ENCODE peak calls at places on chromosomes 5 and 9, in five cellular contexts. One of them, this sample, is unnamed. For H3K36me3, the result is how much of the 10 kb centered on the place peaks cover.

GRCh38 chr9:93664549-93665120 is 88.3 kb downstream of the PHF2 start:
- DNase-seq in transverse colon: peak
- DNase-seq in suprapubic skin: no peak
- DNase-seq in stomach: no peak
- DNase-seq in GM12878: no peak
- DNase-seq in this sample: peak

GRCh38 chr5:2889946-2890475 is 138.5 kb upstream of the IRX2 start:
- DNase-seq in transverse colon: no peak
- DNase-seq in stomach: peak
- DNase-seq in GM12878: no peak
- DNase-seq in suprapubic skin: peak
- DNase-seq in this sample: no peak

GRCh38 chr9:73118297-73118696 is 33.4 kb upstream of the ANXA1 start:
- DNase-seq in stomach: no peak
- DNase-seq in suprapubic skin: no peak
- DNase-seq in GM12878: no peak
- DNase-seq in transverse colon: no peak
- DNase-seq in this sample: no peak

GRCh38 chr5:167587768-167588167 is 703.7 kb upstream of the WWC1 start:
- DNase-seq in suprapubic skin: no peak
- DNase-seq in GM12878: no peak
- DNase-seq in stomach: no peak
- DNase-seq in transverse colon: no peak
- DNase-seq in this sample: no peak

GRCh38 chr9:77956555-77956954 is 75.1 kb downstream of the GNAQ start:
- DNase-seq in suprapubic skin: no peak
- DNase-seq in GM12878: no peak
- DNase-seq in transverse colon: no peak
- DNase-seq in stomach: no peak
- DNase-seq in this sample: no peak

GRCh38 chr9:112132356-112132755 is 42.7 kb downstream of the SUSD1 start:
- DNase-seq in stomach: no peak
- DNase-seq in suprapubic skin: no peak
- DNase-seq in GM12878: no peak
- DNase-seq in transverse colon: no peak
- DNase-seq in this sample: no peak

GRCh38 chr5:93978222-93978621 is 236.8 kb upstream of the POU5F2 start:
- DNase-seq in GM12878: no peak
- DNase-seq in suprapubic skin: no peak
- DNase-seq in stomach: no peak
- DNase-seq in transverse colon: no peak
- DNase-seq in this sample: no peak

GRCh38 chr9:135039266-135039870 is 48.1 kb upstream of the OLFM1 start:
- DNase-seq in transverse colon: no peak
- DNase-seq in GM12878: no peak
- DNase-seq in suprapubic skin: peak
- DNase-seq in stomach: peak
- DNase-seq in this sample: peak

GRCh38 chr5:82863260-82863659 is 213.9 kb downstream of the TMEM167A start:
- DNase-seq in suprapubic skin: no peak
- DNase-seq in GM12878: no peak
- DNase-seq in transverse colon: no peak
- DNase-seq in stomach: no peak
- DNase-seq in this sample: no peak

GRCh38 chr9:19033015-19033414 is at the start of gene SAXO1:
- DNase-seq in transverse colon: no peak
- DNase-seq in GM12878: no peak
- DNase-seq in suprapubic skin: no peak
- DNase-seq in stomach: no peak
- DNase-seq in this sample: no peak

GRCh38 chr9:38119570-38119969 is 50.5 kb upstream of the SHB start:
- DNase-seq in transverse colon: no peak
- DNase-seq in GM12878: no peak
- DNase-seq in suprapubic skin: no peak
- DNase-seq in stomach: no peak
- DNase-seq in this sample: no peak

GRCh38 chr9:32839013-32839442 is 55.7 kb downstream of the TMEM215 start:
- DNase-seq in suprapubic skin: no peak
- DNase-seq in stomach: no peak
- DNase-seq in transverse colon: peak
- DNase-seq in GM12878: no peak
- DNase-seq in this sample: no peak

GRCh38 chr9:23663536-23663935 is 162.5 kb downstream of the ELAVL2 start:
- DNase-seq in transverse colon: no peak
- DNase-seq in GM12878: no peak
- DNase-seq in stomach: no peak
- DNase-seq in suprapubic skin: no peak
- DNase-seq in this sample: no peak

GRCh38 chr5:95281211-95281610 is 3.7 kb downstream of the MCTP1 start:
- DNase-seq in stomach: no peak
- DNase-seq in transverse colon: no peak
- DNase-seq in GM12878: no peak
- DNase-seq in suprapubic skin: no peak
- DNase-seq in this sample: no peak

GRCh38 chr5:125463441-125464092 is 717.1 kb upstream of the ZNF608 start:
- DNase-seq in GM12878: no peak
- DNase-seq in transverse colon: no peak
- DNase-seq in stomach: no peak
- DNase-seq in suprapubic skin: no peak
- DNase-seq in this sample: no peak

GRCh38 chr5:21823588-21823987 is 1029.6 kb downstream of the CDH12 start:
- DNase-seq in suprapubic skin: no peak
- DNase-seq in transverse colon: no peak
- DNase-seq in GM12878: no peak
- DNase-seq in stomach: no peak
- DNase-seq in this sample: no peak

GRCh38 chr5:5372511-5372910 is 50.0 kb upstream of the ICE1 start:
- DNase-seq in transverse colon: no peak
- DNase-seq in stomach: no peak
- DNase-seq in suprapubic skin: no peak
- DNase-seq in GM12878: no peak
- DNase-seq in this sample: no peak

GRCh38 chr5:127586371-127586770 is 62.5 kb upstream of the CTXN3 start:
- DNase-seq in suprapubic skin: no peak
- DNase-seq in GM12878: peak
- DNase-seq in transverse colon: no peak
- DNase-seq in stomach: no peak
- DNase-seq in this sample: no peak

GRCh38 chr9:106403081-106403480 is 459.9 kb upstream of the ZNF462 start:
- DNase-seq in transverse colon: no peak
- DNase-seq in stomach: no peak
- DNase-seq in GM12878: no peak
- DNase-seq in suprapubic skin: no peak
- DNase-seq in this sample: no peak

GRCh38 chr5:75279324-75279723 is 42.6 kb upstream of the ANKRD31 start:
- DNase-seq in suprapubic skin: no peak
- DNase-seq in stomach: no peak
- DNase-seq in transverse colon: no peak
- DNase-seq in GM12878: no peak
- DNase-seq in this sample: no peak

GRCh38 chr9:91824591-91825339 is 125.3 kb downstream of the ROR2 start:
- DNase-seq in suprapubic skin: peak
- DNase-seq in GM12878: no peak
- DNase-seq in transverse colon: peak
- DNase-seq in stomach: no peak
- DNase-seq in this sample: peak

GRCh38 chr5:146130440-146131045 is 25.2 kb upstream of the PLAC8L1 start:
- DNase-seq in stomach: no peak
- DNase-seq in transverse colon: no peak
- DNase-seq in suprapubic skin: no peak
- DNase-seq in GM12878: no peak
- DNase-seq in this sample: no peak

GRCh38 chr5:33611882-33612281 is 171.1 kb downstream of the TARS1 start:
- DNase-seq in suprapubic skin: no peak
- DNase-seq in transverse colon: no peak
- DNase-seq in GM12878: no peak
- DNase-seq in stomach: no peak
- DNase-seq in this sample: no peak

GRCh38 chr5:38557309-38557710 is 864 bp upstream of the LIFR start:
- DNase-seq in transverse colon: no peak
- DNase-seq in suprapubic skin: no peak
- DNase-seq in GM12878: no peak
- DNase-seq in stomach: peak
- DNase-seq in this sample: no peak

GRCh38 chr9:106897223-106897622 is 34.3 kb downstream of the ZNF462 start:
- DNase-seq in suprapubic skin: no peak
- DNase-seq in transverse colon: no peak
- DNase-seq in stomach: no peak
- DNase-seq in GM12878: no peak
- DNase-seq in this sample: no peak

GRCh38 chr5:114192108-114192507 is 169.8 kb upstream of the KCNN2 start:
- DNase-seq in GM12878: no peak
- DNase-seq in suprapubic skin: no peak
- DNase-seq in stomach: no peak
- DNase-seq in transverse colon: no peak
- DNase-seq in this sample: no peak

GRCh38 chr5:134139377-134139851 is 24.9 kb downstream of the TCF7 start:
- DNase-seq in suprapubic skin: peak
- DNase-seq in GM12878: no peak
- DNase-seq in transverse colon: no peak
- DNase-seq in stomach: peak
- DNase-seq in this sample: peak
- H3K36me3 ChIP-seq in suprapubic skin: half or more
- H3K36me3 ChIP-seq in GM12878: under half
- H3K36me3 ChIP-seq in transverse colon: under half
- H3K36me3 ChIP-seq in stomach: half or more
- H3K36me3 ChIP-seq in this sample: half or more

GRCh38 chr5:149380466-149381121 is 1.5 kb upstream of the IL17B start:
- DNase-seq in transverse colon: peak
- DNase-seq in GM12878: no peak
- DNase-seq in suprapubic skin: no peak
- DNase-seq in stomach: no peak
- DNase-seq in this sample: peak
- TF ChIP-seq EP300 in transverse colon: no peak
- TF ChIP-seq EP300 in GM12878: no peak
- TF ChIP-seq EP300 in suprapubic skin: no peak
- TF ChIP-seq EP300 in stomach: peak
- TF ChIP-seq EP300 in this sample: peak

GRCh38 chr5:72392326-72392733 is 72.2 kb downstream of the PTCD2 start:
- DNase-seq in suprapubic skin: no peak
- DNase-seq in stomach: no peak
- DNase-seq in GM12878: no peak
- DNase-seq in transverse colon: no peak
- DNase-seq in this sample: no peak
- TF ChIP-seq POLR2AphosphoS5 in suprapubic skin: no peak
- TF ChIP-seq POLR2AphosphoS5 in stomach: no peak
- TF ChIP-seq POLR2AphosphoS5 in GM12878: no peak
- TF ChIP-seq POLR2AphosphoS5 in transverse colon: no peak
- TF ChIP-seq POLR2AphosphoS5 in this sample: peak

DNA sequence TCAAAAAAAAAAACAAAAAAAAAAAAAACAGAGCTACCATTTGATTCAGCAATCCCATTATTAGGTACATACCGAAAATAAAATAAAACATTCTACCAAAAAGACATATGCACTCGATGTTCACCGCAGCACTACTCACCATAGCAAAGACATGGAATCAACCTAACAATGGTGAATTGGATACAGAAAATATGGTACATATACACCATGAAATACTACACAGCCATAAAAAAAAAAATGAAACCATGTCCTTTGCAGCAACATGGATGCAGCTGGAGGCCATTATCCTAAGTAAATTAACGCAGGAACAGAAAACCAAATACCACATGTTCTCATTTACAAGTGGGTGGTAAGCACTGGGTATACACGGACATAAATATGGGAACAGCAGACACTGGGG is 21.3 kb downstream of the MRPS27 start:
- DNase-seq in GM12878: no peak
- DNase-seq in transverse colon: no peak
- DNase-seq in suprapubic skin: no peak
- DNase-seq in stomach: no peak
- DNase-seq in this sample: no peak
- H3K36me3 ChIP-seq in GM12878: under half
- H3K36me3 ChIP-seq in transverse colon: under half
- H3K36me3 ChIP-seq in suprapubic skin: under half
- H3K36me3 ChIP-seq in stomach: under half
- H3K36me3 ChIP-seq in this sample: under half

DNA sequence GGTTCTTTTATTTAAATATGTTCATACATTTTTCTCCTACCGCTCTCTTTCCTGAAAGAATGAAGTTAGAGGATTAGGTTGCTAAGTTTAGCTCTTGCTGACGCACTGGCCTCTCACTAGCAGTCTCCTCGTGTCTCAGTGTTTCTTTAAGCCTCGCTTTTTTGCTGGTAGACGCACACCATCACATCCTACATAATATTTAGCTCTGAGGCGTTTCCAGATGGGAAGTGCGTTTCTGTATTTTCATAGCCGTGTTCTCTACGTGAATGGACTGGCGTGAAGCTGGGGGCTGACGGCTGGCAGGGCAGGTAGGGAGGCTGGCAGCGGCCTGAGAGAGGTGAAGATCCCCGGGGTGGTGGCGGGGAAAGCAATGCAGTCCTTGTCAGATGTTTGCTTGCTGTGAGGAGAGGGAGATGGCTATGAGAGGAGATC is 79.2 kb upstream of the SPRY4 start:
- DNase-seq in GM12878: no peak
- DNase-seq in suprapubic skin: peak
- DNase-seq in stomach: no peak
- DNase-seq in transverse colon: no peak
- DNase-seq in this sample: no peak
- TF ChIP-seq EP300 in GM12878: no peak
- TF ChIP-seq EP300 in suprapubic skin: no peak
- TF ChIP-seq EP300 in stomach: no peak
- TF ChIP-seq EP300 in transverse colon: no peak
- TF ChIP-seq EP300 in this sample: peak

DNA sequence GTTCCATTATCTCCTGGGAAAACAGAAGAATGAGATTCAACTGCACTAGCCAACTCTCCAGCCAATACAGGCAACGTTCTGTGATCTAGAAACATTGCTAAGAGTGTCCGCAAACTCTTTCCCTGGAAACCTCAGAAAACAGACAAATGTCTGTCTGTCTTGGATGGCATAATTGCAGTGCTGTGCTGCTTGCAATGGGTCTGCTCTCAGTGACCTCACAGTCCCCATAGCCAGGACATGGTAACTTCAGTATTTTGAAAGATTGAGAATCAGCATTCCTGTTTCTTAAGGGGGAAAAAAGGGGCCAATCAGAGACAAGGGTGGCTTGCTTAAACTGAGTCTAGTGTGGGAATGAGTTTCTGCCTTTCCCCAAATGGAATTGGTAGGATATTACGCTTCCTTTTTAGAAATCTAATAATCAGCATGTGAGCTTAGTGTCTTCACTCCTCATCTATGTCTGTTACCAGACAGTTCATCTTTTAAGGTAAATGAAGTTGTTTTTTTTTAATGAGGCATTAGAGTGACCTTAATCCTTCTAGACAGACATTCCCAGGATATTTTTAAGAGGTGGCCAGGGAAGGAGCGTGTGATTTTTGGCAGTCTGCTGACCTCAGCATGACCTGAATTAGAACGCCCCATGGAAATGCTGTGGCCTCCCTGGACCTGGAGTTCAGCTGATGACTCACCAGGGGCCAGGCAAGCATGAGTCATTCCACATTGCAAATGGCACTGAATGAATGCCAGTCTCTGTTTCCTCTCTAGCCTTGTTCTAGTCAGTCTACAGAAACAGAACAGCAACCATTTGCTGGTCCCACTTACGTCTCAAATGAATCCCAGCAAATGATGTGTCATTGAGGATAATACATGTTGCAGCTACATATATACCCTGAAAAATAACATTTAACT is 210.2 kb upstream of the ACTBL2 start:
- DNase-seq in transverse colon: peak
- DNase-seq in stomach: peak
- DNase-seq in GM12878: no peak
- DNase-seq in suprapubic skin: peak
- DNase-seq in this sample: peak
- TF ChIP-seq POLR2AphosphoS5 in transverse colon: peak
- TF ChIP-seq POLR2AphosphoS5 in stomach: peak
- TF ChIP-seq POLR2AphosphoS5 in GM12878: no peak
- TF ChIP-seq POLR2AphosphoS5 in suprapubic skin: no peak
- TF ChIP-seq POLR2AphosphoS5 in this sample: peak

This sample was measured in sigmoid colon.